ENCODE peak calls at places on chromosomes 3 and 15, in five cellular contexts. K is K562, C is HepG2, G is H1, X is GM12878. J is an unnamed sample.

GRCh38 chr3:56048946-56049345 is 419.3 kb downstream of the ERC2 start:
- DNase-seq in G (no peak), X (no peak), C (no peak), K (no peak), J (no peak)

GRCh38 chr3:130968231-130968630 is 58.4 kb downstream of the ASTE1 start:
- DNase-seq in X (no peak), C (no peak), K (no peak), G (no peak), J (no peak)

GRCh38 chr3:194224937-194225422 is 89.0 kb downstream of the HES1 start:
- DNase-seq in C (no peak), G (no peak), K (no peak), X (no peak), J (peak; percentile 42)

GRCh38 chr15:70923311-70924080 is 30.9 kb downstream of the LRRC49 start:
- DNase-seq in X (no peak), C (no peak), K (no peak), G (no peak), J (no peak)

GRCh38 chr3:196969001-196969659 is 497 bp upstream of the PIGZ start:
- DNase-seq in G (no peak), C (no peak), K (peak; percentile 61), X (no peak), J (peak; percentile 43)

GRCh38 chr3:184733181-184733580 is 21.3 kb upstream of the MAGEF1 start:
- DNase-seq in G (no peak), C (no peak), X (no peak), K (no peak), J (no peak)

GRCh38 chr3:189338366-189338765 is 166.6 kb downstream of the TPRG1 start:
- DNase-seq in C (no peak), G (no peak), K (no peak), X (no peak), J (no peak)

GRCh38 chr3:27939940-27940339 is 217.8 kb upstream of the EOMES start:
- DNase-seq in G (peak; percentile 34), X (no peak), C (peak; percentile 12), K (no peak), J (peak; percentile 63)

DNA sequence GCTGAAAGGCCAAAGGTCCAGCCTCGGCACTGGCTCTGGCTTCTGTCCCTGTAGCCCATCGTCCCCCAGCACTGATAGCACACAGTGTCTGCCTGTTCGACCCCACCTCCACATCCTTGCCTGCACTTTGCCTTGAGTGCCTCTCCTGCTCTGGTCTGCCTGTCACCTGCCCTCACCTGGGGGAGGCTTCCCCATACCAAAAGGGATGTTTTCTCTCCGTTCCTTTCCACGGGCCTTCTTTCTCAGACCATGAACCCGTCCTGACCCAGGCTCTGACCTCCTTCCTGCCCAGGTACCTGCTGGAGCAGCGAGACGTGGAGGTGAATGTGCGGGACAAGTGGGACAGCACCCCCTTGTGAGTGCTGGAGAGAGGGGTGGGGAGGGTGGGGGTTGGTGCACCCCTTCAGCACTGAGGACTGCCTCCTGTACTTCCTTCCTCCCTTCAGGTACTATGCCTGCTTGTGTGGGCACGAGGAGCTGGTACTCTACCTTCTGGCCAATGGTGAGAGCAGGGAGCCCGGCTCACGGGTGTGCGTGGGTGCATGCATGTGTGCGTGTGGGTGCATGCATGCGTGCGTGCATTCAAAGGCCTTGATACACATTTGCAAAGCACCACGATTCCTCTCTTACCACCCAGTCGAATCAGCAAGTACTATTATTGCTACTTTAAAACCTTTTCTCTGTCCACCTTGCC is 1.5 kb downstream of the ABTB1 start:
- DNase-seq in K (no peak), X (no peak), G (no peak), C (no peak), J (no peak)
- TF ChIP-seq CREB1 in K (no peak), X (no peak), G (no peak), C (no peak), J (no peak)

GRCh38 chr3:127748754-127749327 is 73.5 kb downstream of the MGLL start:
- DNase-seq in C (no peak), G (no peak), K (no peak), X (no peak), J (no peak)
- H3K4me3 ChIP-seq in C (no peak overlapping the region), G (no peak overlapping the region), K (no peak overlapping the region), X (no peak overlapping the region), J (no peak overlapping the region)

GRCh38 chr3:37864904-37865303 is 3.2 kb downstream of the CTDSPL start:
- DNase-seq in G (no peak), K (no peak), C (peak; percentile 30), X (no peak), J (no peak)
- TF ChIP-seq CREB1 in G (no peak), K (no peak), C (no peak), X (no peak), J (no peak)

GRCh38 chr3:59250600-59250999 is 200.8 kb upstream of the CFAP20DC start:
- DNase-seq in X (no peak), G (no peak), K (no peak), C (no peak), J (no peak)
- H3K4me3 ChIP-seq in X (no peak overlapping the region), G (no peak overlapping the region), K (no peak overlapping the region), C (no peak overlapping the region), J (no peak overlapping the region)

J was measured in GM23338.